ENCODE peak calls at places on chromosomes 11 and 22, in five cellular contexts. One of them, this sample, is unnamed.

GRCh38 chr11:5818245-5818865 is 9.6 kb downstream of the OR52N2 start:
- DNase-seq in NCI-H1436: no peak
- DNase-seq in CD4-positive, alpha-beta T cell: no peak
- DNase-seq in GM04503: no peak
- DNase-seq in IMR-90: no peak
- DNase-seq in this sample: no peak

GRCh38 chr11:120180571-120181445 is 30.0 kb upstream of the OAF start:
- DNase-seq in NCI-H1436: no peak
- DNase-seq in CD4-positive, alpha-beta T cell: no peak
- DNase-seq in GM04503: no peak
- DNase-seq in IMR-90: peak; percentile 90
- DNase-seq in this sample: no peak

GRCh38 chr11:116232364-116232801 is 540.4 kb downstream of the BUD13 start:
- DNase-seq in NCI-H1436: peak; percentile 49
- DNase-seq in CD4-positive, alpha-beta T cell: no peak
- DNase-seq in GM04503: no peak
- DNase-seq in IMR-90: no peak
- DNase-seq in this sample: peak; percentile 52

GRCh38 chr22:24951942-24952836 is at the start of gene KIAA1671:
- DNase-seq in NCI-H1436: peak; percentile 86
- DNase-seq in CD4-positive, alpha-beta T cell: peak; percentile 77
- DNase-seq in GM04503: no peak
- DNase-seq in IMR-90: peak; percentile 27
- DNase-seq in this sample: no peak

GRCh38 chr22:47372111-47372581 is 609.7 kb downstream of the TBC1D22A start:
- DNase-seq in NCI-H1436: no peak
- DNase-seq in CD4-positive, alpha-beta T cell: no peak
- DNase-seq in GM04503: no peak
- DNase-seq in IMR-90: no peak
- DNase-seq in this sample: no peak

GRCh38 chr22:48885919-48886305 is 941.8 kb downstream of the BRD1 start:
- DNase-seq in NCI-H1436: no peak
- DNase-seq in CD4-positive, alpha-beta T cell: no peak
- DNase-seq in GM04503: no peak
- DNase-seq in IMR-90: no peak
- DNase-seq in this sample: no peak

GRCh38 chr22:29695129-29695926 is 24.5 kb upstream of the CABP7 start:
- DNase-seq in NCI-H1436: no peak
- DNase-seq in CD4-positive, alpha-beta T cell: no peak
- DNase-seq in GM04503: no peak
- DNase-seq in IMR-90: no peak
- DNase-seq in this sample: no peak

GRCh38 chr11:78782725-78783124 is 208.1 kb upstream of the NARS2 start:
- DNase-seq in NCI-H1436: no peak
- DNase-seq in CD4-positive, alpha-beta T cell: no peak
- DNase-seq in GM04503: no peak
- DNase-seq in IMR-90: no peak
- DNase-seq in this sample: no peak

GRCh38 chr22:23035557-23036277 is 34.6 kb upstream of the GNAZ start:
- DNase-seq in NCI-H1436: no peak
- DNase-seq in CD4-positive, alpha-beta T cell: no peak
- DNase-seq in GM04503: no peak
- DNase-seq in IMR-90: no peak
- DNase-seq in this sample: no peak

GRCh38 chr22:44224166-44224565 is 43.4 kb downstream of the PARVG start:
- DNase-seq in NCI-H1436: no peak
- DNase-seq in CD4-positive, alpha-beta T cell: no peak
- DNase-seq in GM04503: no peak
- DNase-seq in IMR-90: no peak
- DNase-seq in this sample: no peak

GRCh38 chr22:47582067-47582466 is 819.6 kb downstream of the TBC1D22A start:
- DNase-seq in NCI-H1436: no peak
- DNase-seq in CD4-positive, alpha-beta T cell: no peak
- DNase-seq in GM04503: no peak
- DNase-seq in IMR-90: no peak
- DNase-seq in this sample: no peak

GRCh38 chr11:46335271-46335670 is 12.0 kb upstream of the DGKZ start:
- DNase-seq in NCI-H1436: no peak
- DNase-seq in CD4-positive, alpha-beta T cell: no peak
- DNase-seq in GM04503: no peak
- DNase-seq in IMR-90: no peak
- DNase-seq in this sample: no peak